ENCODE peak calls at places on chromosomes 2 and 18, in nine cellular contexts. L is A172; K is activated gamma-delta T cell; F is SIG-M5; Q is mucosa of gallbladder; P is activated CD8-positive, alpha-beta memory T cell treated with anti-CD3 and anti-CD28 coated beads for 1 hour; J is mesothelial cell of epicardium; G is EL; M is stimulated activated naive B cell treated with anti-CD40 and anti-IgM and Interleukin-4, amounts not matched to agents 10 μg/mL and 1 μg/mL and 100 μg/mL, for 72 hours. Y is an unnamed sample.

GRCh38 chr18:384897-385296 is 115.6 kb downstream of the COLEC12 start:
- DNase-seq in P (no peak), F (no peak), J (no peak), L (no peak), K (no peak), Q (no peak), G (no peak), M (no peak), Y (no peak)

GRCh38 chr18:47883771-47884413 is 46.6 kb downstream of the SMAD2 start:
- DNase-seq in M (no peak), L (peak; percentile 47), K (no peak), F (no peak), P (no peak), G (peak; percentile 86), Q (no peak), J (no peak), Y (no peak)

GRCh38 chr2:172434821-172435607 is 7.6 kb downstream of the ITGA6 start:
- DNase-seq in M (no peak), L (no peak), G (no peak), F (no peak), J (no peak), K (no peak), Q (no peak), P (no peak), Y (no peak)

GRCh38 chr18:49901862-49902340 is 88.6 kb upstream of the ACAA2 start:
- DNase-seq in F (no peak), G (no peak), Q (no peak), J (no peak), K (no peak), M (no peak), L (peak; percentile 18), P (no peak), Y (no peak)

GRCh38 chr2:28390241-28390856 is 2.3 kb upstream of the FOSL2 start:
- DNase-seq in J (peak; percentile 58), M (peak; percentile 79), Q (peak; percentile 86), F (peak; percentile 31), K (peak; percentile 77), L (peak; percentile 83), P (peak; percentile 90), G (peak; percentile 94), Y (peak; percentile 84)

GRCh38 chr2:173232956-173233744 is 121.5 kb upstream of the CDCA7 start:
- DNase-seq in P (no peak), Q (no peak), M (no peak), G (peak; percentile 6), F (no peak), K (no peak), L (no peak), J (no peak), Y (no peak)

GRCh38 chr2:66790651-66791181 is 355.8 kb downstream of the MEIS1 start:
- DNase-seq in M (no peak), K (no peak), F (no peak), G (peak; percentile 54), P (no peak), J (no peak), L (no peak), Q (peak; percentile 19), Y (no peak)

GRCh38 chr2:74516070-74516633 is 1.9 kb downstream of the TLX2 start:
- DNase-seq in Q (peak; percentile 67), K (peak; percentile 39), L (no peak), G (no peak), F (no peak), P (peak; percentile 49), M (peak; percentile 57), J (peak; percentile 40), Y (peak; percentile 47)

GRCh38 chr2:143162997-143163396 is 33.8 kb downstream of the ARHGAP15 start:
- DNase-seq in G (no peak), F (no peak), L (no peak), P (no peak), M (no peak), Q (no peak), K (no peak), J (no peak), Y (no peak)

GRCh38 chr2:191501390-191502168 is 176.4 kb upstream of the NABP1 start:
- DNase-seq in L (peak; percentile 65), Q (no peak), P (no peak), K (no peak), J (no peak), M (no peak), G (peak; percentile 63), F (no peak), Y (no peak)

GRCh38 chr2:239327536-239328305 is 73.1 kb downstream of the HDAC4 start:
- DNase-seq in Q (no peak), J (no peak), G (no peak), L (no peak), M (no peak), F (no peak), P (no peak), K (no peak), Y (no peak)

GRCh38 chr2:25844089-25844488 is 34.2 kb downstream of the ASXL2 start:
- DNase-seq in M (no peak), K (no peak), P (no peak), G (peak; percentile 37), Q (no peak), F (no peak), L (no peak), J (no peak), Y (peak; percentile 6)

GRCh38 chr2:199933466-199933865 is 21.8 kb downstream of the TYW5 start:
- DNase-seq in P (no peak), M (no peak), Q (no peak), K (no peak), G (no peak), J (no peak), F (no peak), L (no peak), Y (no peak)

GRCh38 chr18:34483198-34483597 is 226.9 kb upstream of the DTNA start:
- DNase-seq in F (no peak), P (no peak), Q (no peak), M (no peak), J (no peak), K (no peak), G (no peak), L (no peak), Y (no peak)

GRCh38 chr2:129092871-129093385 is 774.3 kb upstream of the HS6ST1 start:
- DNase-seq in G (no peak), J (no peak), K (no peak), L (no peak), Q (no peak), F (no peak), P (no peak), M (no peak), Y (no peak)

GRCh38 chr2:134458950-134459349 is 205.1 kb downstream of the MGAT5 start:
- DNase-seq in L (no peak), G (no peak), F (no peak), P (no peak), Q (no peak), K (no peak), M (no peak), J (no peak), Y (no peak)

GRCh38 chr2:80246449-80247025 is 58.0 kb downstream of the LRRTM1 start:
- DNase-seq in K (no peak), L (no peak), M (no peak), J (no peak), P (no peak), Q (no peak), F (no peak), G (no peak), Y (no peak)

GRCh38 chr2:48852938-48853337 is 97.4 kb upstream of the LHCGR start:
- DNase-seq in F (no peak), K (no peak), L (no peak), P (no peak), M (no peak), Q (no peak), J (no peak), G (peak; percentile 60), Y (no peak)

GRCh38 chr2:96556441-96557330 is 20.1 kb downstream of the ARID5A start:
- DNase-seq in M (peak; percentile 46), F (no peak), Q (peak; percentile 83), K (no peak), G (peak; percentile 86), L (peak; percentile 98), J (no peak), P (no peak), Y (no peak)

GRCh38 chr2:225668606-225669266 is 269.2 kb downstream of the NYAP2 start:
- DNase-seq in P (no peak), M (peak; percentile 4), L (peak; percentile 64), J (no peak), G (peak; percentile 75), F (peak; percentile 7), Q (peak; percentile 17), K (no peak), Y (no peak)

GRCh38 chr2:26086155-26086634 is 52.3 kb downstream of the RAB10 start:
- DNase-seq in L (peak; percentile 80), F (no peak), G (peak; percentile 80), K (no peak), Q (no peak), J (no peak), P (no peak), M (no peak), Y (no peak)

GRCh38 chr2:174176898-174177297 is 71.4 kb downstream of the OLA1 start:
- DNase-seq in F (no peak), G (peak; percentile 20), J (no peak), Q (no peak), P (no peak), K (no peak), L (peak; percentile 10), M (no peak), Y (no peak)

GRCh38 chr2:191299009-191299408 is 53.8 kb downstream of the MYO1B start:
- DNase-seq in F (no peak), M (no peak), K (no peak), J (no peak), Q (no peak), P (no peak), L (peak; percentile 21), G (peak; percentile 40), Y (no peak)

GRCh38 chr2:160338891-160339290 is 138.8 kb upstream of the ITGB6 start:
- DNase-seq in P (no peak), F (no peak), Q (no peak), J (no peak), G (no peak), M (no peak), L (no peak), K (no peak), Y (peak; percentile 29)

GRCh38 chr18:6747646-6748045 is 18.1 kb downstream of the ARHGAP28 start:
- DNase-seq in Q (no peak), P (no peak), K (no peak), M (no peak), L (peak; percentile 70), G (peak; percentile 95), J (no peak), F (no peak), Y (peak; percentile 67)

GRCh38 chr2:200226652-200227426 is 79.7 kb upstream of the SPATS2L start:
- DNase-seq in M (no peak), F (no peak), K (no peak), Q (no peak), L (no peak), P (no peak), J (no peak), G (no peak), Y (peak; percentile 13)

GRCh38 chr2:17558053-17558452 is 17.6 kb downstream of the VSNL1 start:
- DNase-seq in M (no peak), Q (no peak), F (no peak), J (no peak), K (no peak), G (no peak), L (peak; percentile 37), P (no peak), Y (no peak)

GRCh38 chr18:36322408-36322728 is 24.9 kb downstream of the FHOD3 start:
- DNase-seq in M (no peak), J (no peak), Q (no peak), P (no peak), K (no peak), G (no peak), L (no peak), F (no peak), Y (no peak)

GRCh38 chr2:70871398-70872211 is 36.0 kb upstream of the CD207 start:
- DNase-seq in Q (peak; percentile 83), L (peak; percentile 68), J (peak; percentile 79), P (peak; percentile 53), M (peak; percentile 62), F (peak; percentile 28), K (peak; percentile 39), G (peak; percentile 72), Y (peak; percentile 64)

GRCh38 chr2:189178007-189178406 is 1.6 kb downstream of the COL5A2 start:
- DNase-seq in M (no peak), G (no peak), Q (no peak), K (no peak), L (no peak), F (no peak), J (no peak), P (no peak), Y (no peak)

GRCh38 chr2:44101246-44101645 is 67.4 kb upstream of the PPM1B start:
- DNase-seq in P (no peak), L (no peak), J (no peak), G (no peak), Q (no peak), F (no peak), M (no peak), K (no peak), Y (no peak)

Y was measured in gastrocnemius medialis.